ENCODE peak calls at places on chromosomes 11 and 22, in seven cellular contexts. Q, Y, P, D, V, S and T are unnamed samples.

GRCh38 chr11:11691296-11692141 is 69.7 kb upstream of the GALNT18 start:
- DNase-seq in Q (no peak), Y (no peak), P (no peak), D (no peak), V (no peak), S (no peak), T (no peak)

GRCh38 chr11:86785576-86785975 is 14.8 kb upstream of the PRSS23 start:
- DNase-seq in Q (no peak), Y (no peak), P (no peak), D (no peak), V (no peak), S (no peak), T (no peak)

GRCh38 chr11:64358907-64359711 is at the start of gene RPS6KA4:
- DNase-seq in Q (peak; percentile 68), Y (peak; percentile 85), P (peak; percentile 49), D (no peak), V (peak; percentile 61), S (no peak), T (no peak)

GRCh38 chr11:36164522-36165250 is 124.5 kb downstream of the COMMD9 start:
- DNase-seq in Q (no peak), Y (no peak), P (no peak), D (no peak), V (no peak), S (no peak), T (no peak)

GRCh38 chr11:120058931-120059330 is 79.0 kb downstream of the TRIM29 start:
- DNase-seq in Q (no peak), Y (no peak), P (no peak), D (no peak), V (no peak), S (no peak), T (no peak)

GRCh38 chr22:47373648-47374272 is 611.3 kb downstream of the TBC1D22A start:
- DNase-seq in Q (no peak), Y (peak; percentile 29), P (peak; percentile 3), D (no peak), V (peak; percentile 6), S (no peak), T (no peak)

GRCh38 chr11:118447423-118447822 is 11.1 kb downstream of the KMT2A start:
- DNase-seq in Q (no peak), Y (no peak), P (no peak), D (no peak), V (no peak), S (no peak), T (no peak)

GRCh38 chr22:50192056-50192824 is 6.5 kb downstream of the TRABD start:
- DNase-seq in Q (no peak), Y (no peak), P (no peak), D (no peak), V (no peak), S (no peak), T (no peak)

GRCh38 chr11:111299111-111300026 is 1.0 kb downstream of the POU2AF3 start:
- DNase-seq in Q (peak; percentile 48), Y (peak; percentile 85), P (peak; percentile 54), D (no peak), V (peak; percentile 74), S (no peak), T (no peak)

GRCh38 chr11:71180694-71181466 is 71.5 kb downstream of the SHANK2 start:
- DNase-seq in Q (no peak), Y (no peak), P (no peak), D (no peak), V (no peak), S (no peak), T (no peak)

GRCh38 chr22:47114813-47115517 is 352.5 kb downstream of the TBC1D22A start:
- DNase-seq in Q (no peak), Y (peak; percentile 64), P (no peak), D (no peak), V (no peak), S (no peak), T (no peak)

GRCh38 chr22:36732609-36733008 is 29.1 kb upstream of the CACNG2 start:
- DNase-seq in Q (no peak), Y (peak; percentile 13), P (no peak), D (no peak), V (no peak), S (no peak), T (no peak)

GRCh38 chr11:12725863-12726666 is 51.8 kb downstream of the TEAD1 start:
- DNase-seq in Q (peak; percentile 55), Y (no peak), P (no peak), D (peak; percentile 48), V (no peak), S (no peak), T (no peak)

GRCh38 chr22:46780453-46780852 is 18.0 kb downstream of the TBC1D22A start:
- DNase-seq in Q (no peak), Y (no peak), P (no peak), D (no peak), V (no peak), S (no peak), T (no peak)

GRCh38 chr11:61787928-61788491 is 4.4 kb downstream of the TMEM258 start:
- DNase-seq in Q (peak; percentile 88), Y (no peak), P (no peak), D (peak; percentile 48), V (no peak), S (no peak), T (peak; percentile 3)

GRCh38 chr11:14906614-14907392 is 14.8 kb upstream of the CYP2R1 start:
- DNase-seq in Q (no peak), Y (no peak), P (no peak), D (no peak), V (no peak), S (no peak), T (no peak)

GRCh38 chr11:12684354-12684753 is 10.1 kb downstream of the TEAD1 start:
- DNase-seq in Q (no peak), Y (no peak), P (no peak), D (no peak), V (no peak), S (no peak), T (no peak)

GRCh38 chr11:102452461-102453285 is at the start of gene TMEM123:
- DNase-seq in Q (peak; percentile 73), Y (peak; percentile 88), P (peak; percentile 57), D (peak; percentile 44), V (peak; percentile 81), S (peak; percentile 38), T (no peak)

GRCh38 chr22:22046370-22046769 is 63.8 kb upstream of the TOP3B start:
- DNase-seq in Q (no peak), Y (no peak), P (no peak), D (no peak), V (no peak), S (no peak), T (no peak)

GRCh38 chr11:130872961-130873360 is 43.3 kb downstream of the SNX19 start:
- DNase-seq in Q (peak; percentile 38), Y (no peak), P (no peak), D (no peak), V (no peak), S (no peak), T (peak; percentile 62)

GRCh38 chr11:34564406-34564805 is 50.8 kb upstream of the ELF5 start:
- DNase-seq in Q (no peak), Y (no peak), P (no peak), D (peak; percentile 47), V (no peak), S (no peak), T (no peak)

GRCh38 chr11:70700871-70701270 is 302.5 kb downstream of the CTTN start:
- DNase-seq in Q (no peak), Y (peak; percentile 28), P (no peak), D (no peak), V (no peak), S (no peak), T (no peak)

GRCh38 chr11:117223741-117224685 is 7.9 kb downstream of the PCSK7 start:
- DNase-seq in Q (no peak), Y (no peak), P (no peak), D (no peak), V (peak; percentile 18), S (no peak), T (no peak)

GRCh38 chr22:20803696-20804324 is 29.9 kb downstream of the SERPIND1 start:
- DNase-seq in Q (peak; percentile 56), Y (peak; percentile 58), P (no peak), D (peak; percentile 3), V (peak; percentile 25), S (no peak), T (peak; percentile 16)

GRCh38 chr22:20225693-20225966 is 42.5 kb downstream of the RTN4R start:
- DNase-seq in Q (no peak), Y (no peak), P (no peak), D (no peak), V (no peak), S (no peak), T (no peak)

GRCh38 chr11:75789521-75789920 is 20.9 kb downstream of the DGAT2 start:
- DNase-seq in Q (no peak), Y (no peak), P (no peak), D (no peak), V (no peak), S (no peak), T (no peak)

GRCh38 chr11:134369656-134370525 is 38.1 kb downstream of the GLB1L2 start:
- DNase-seq in Q (no peak), Y (peak; percentile 29), P (no peak), D (no peak), V (no peak), S (no peak), T (no peak)

DNA sequence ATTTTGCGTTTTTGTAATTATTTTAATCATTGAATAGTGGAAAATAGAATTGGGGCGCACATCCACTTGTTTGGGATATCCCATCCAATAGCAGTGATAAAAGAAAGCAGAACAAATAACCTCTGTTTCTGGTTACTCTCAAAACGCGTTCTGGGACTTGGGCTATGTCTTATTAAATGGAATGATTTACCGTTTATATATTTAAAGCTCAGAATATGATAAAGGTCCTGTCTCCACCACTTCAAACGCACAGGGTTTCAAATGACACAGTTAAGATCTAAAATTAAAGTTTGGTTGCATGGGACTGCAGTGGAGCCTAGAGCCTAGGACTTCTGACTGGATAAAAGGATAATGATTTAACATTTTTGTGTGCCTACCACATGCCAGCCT is 2.3 kb upstream of the HSPA8 start:
- DNase-seq in Q (no peak), Y (no peak), P (no peak), D (no peak), V (no peak), S (no peak), T (no peak)
- H3K27ac ChIP-seq in Q (peak overlapping the region; percentile 100), Y (peak overlapping the region; percentile 100), P (peak overlapping the region; percentile 100), D (peak overlapping the region; percentile 98), V (peak overlapping the region; percentile 95), S (peak overlapping the region; percentile 98), T (peak overlapping the region; percentile 42)

DNA sequence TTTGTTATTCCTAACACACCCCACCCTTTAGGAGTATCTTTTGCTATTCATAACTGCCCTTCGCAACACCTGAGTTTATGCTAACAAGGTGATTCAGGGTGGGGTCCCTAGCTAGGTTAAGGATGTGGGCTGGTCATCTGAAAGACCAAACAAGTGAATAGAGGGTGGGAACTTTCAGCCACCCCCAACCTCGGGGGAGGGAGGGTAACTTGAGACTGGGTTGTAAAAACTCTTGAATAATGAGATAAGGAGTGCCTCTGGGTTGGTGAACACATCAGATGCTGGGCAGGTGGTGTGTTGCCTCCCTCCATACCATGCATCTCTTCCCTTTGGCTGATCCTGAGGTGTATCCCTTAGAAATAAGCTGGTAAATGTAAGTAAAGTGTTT is 111.5 kb downstream of the SWAP70 start:
- DNase-seq in Q (no peak), Y (no peak), P (no peak), D (no peak), V (no peak), S (no peak), T (no peak)
- H3K27ac ChIP-seq in Q (no peak overlapping the region), Y (no peak overlapping the region), P (peak overlapping the region; percentile 34), D (no peak overlapping the region), V (no peak overlapping the region), S (no peak overlapping the region), T (peak overlapping the region; percentile 82)

GRCh38 chr11:104700609-104701008 is 197.7 kb downstream of the CASP12 start:
- DNase-seq in Q (peak; percentile 78), Y (no peak), P (no peak), D (no peak), V (no peak), S (no peak), T (peak; percentile 43)
- H3K27ac ChIP-seq in Q (no peak overlapping the region), Y (no peak overlapping the region), P (no peak overlapping the region), D (no peak overlapping the region), V (no peak overlapping the region), S (no peak overlapping the region), T (no peak overlapping the region)

GRCh38 chr11:114162719-114163123 is 103.2 kb downstream of the ZBTB16 start:
- DNase-seq in Q (peak; percentile 100), Y (peak; percentile 85), P (peak; percentile 89), D (no peak), V (peak; percentile 97), S (peak; percentile 95), T (peak; percentile 88)
- H3K27ac ChIP-seq in Q (no peak overlapping the region), Y (peak overlapping the region; percentile 90), P (peak overlapping the region; percentile 95), D (no peak overlapping the region), V (peak overlapping the region; percentile 89), S (peak overlapping the region; percentile 95), T (no peak overlapping the region)